ENCODE peak calls at places on chromosomes 12 and 14, in five cellular contexts. One of them, this sample, is unnamed.

GRCh38 chr14:77194706-77195105 is 13.1 kb downstream of the TMEM63C start:
- DNase-seq in B cell: no peak
- DNase-seq in psoas muscle: no peak
- DNase-seq in progenitor cell of endocrine pancreas: no peak
- DNase-seq in BJ: no peak
- DNase-seq in this sample: no peak

GRCh38 chr12:16349132-16349463 is 1.7 kb downstream of the MGST1 start:
- DNase-seq in progenitor cell of endocrine pancreas: no peak
- DNase-seq in B cell: no peak
- DNase-seq in psoas muscle: peak
- DNase-seq in BJ: peak
- DNase-seq in this sample: no peak

GRCh38 chr14:88233915-88234314 is 89.2 kb downstream of the KCNK10 start:
- DNase-seq in B cell: no peak
- DNase-seq in progenitor cell of endocrine pancreas: no peak
- DNase-seq in BJ: no peak
- DNase-seq in psoas muscle: no peak
- DNase-seq in this sample: no peak

GRCh38 chr12:8648598-8649205 is 13.9 kb downstream of the MFAP5 start:
- DNase-seq in BJ: no peak
- DNase-seq in B cell: no peak
- DNase-seq in progenitor cell of endocrine pancreas: no peak
- DNase-seq in psoas muscle: no peak
- DNase-seq in this sample: no peak

GRCh38 chr12:30026621-30027234 is 243.0 kb upstream of the TMTC1 start:
- DNase-seq in progenitor cell of endocrine pancreas: no peak
- DNase-seq in B cell: no peak
- DNase-seq in psoas muscle: no peak
- DNase-seq in BJ: peak
- DNase-seq in this sample: peak

GRCh38 chr12:123478762-123479161 is 20.8 kb downstream of the SNRNP35 start:
- DNase-seq in progenitor cell of endocrine pancreas: no peak
- DNase-seq in BJ: no peak
- DNase-seq in psoas muscle: peak
- DNase-seq in B cell: no peak
- DNase-seq in this sample: no peak

GRCh38 chr12:52825961-52826360 is 8.2 kb downstream of the KRT79 start:
- DNase-seq in progenitor cell of endocrine pancreas: no peak
- DNase-seq in psoas muscle: no peak
- DNase-seq in BJ: no peak
- DNase-seq in B cell: no peak
- DNase-seq in this sample: no peak

GRCh38 chr12:57093412-57094193 is 4.7 kb downstream of the NAB2 start:
- DNase-seq in progenitor cell of endocrine pancreas: peak
- DNase-seq in BJ: no peak
- DNase-seq in B cell: peak
- DNase-seq in psoas muscle: peak
- DNase-seq in this sample: no peak

GRCh38 chr12:75641031-75641780 is 129.8 kb upstream of the KRR1 start:
- DNase-seq in psoas muscle: no peak
- DNase-seq in progenitor cell of endocrine pancreas: no peak
- DNase-seq in BJ: peak
- DNase-seq in B cell: no peak
- DNase-seq in this sample: peak

GRCh38 chr14:91280129-91280528 is 35.6 kb upstream of the GPR68 start:
- DNase-seq in progenitor cell of endocrine pancreas: no peak
- DNase-seq in psoas muscle: no peak
- DNase-seq in BJ: no peak
- DNase-seq in B cell: no peak
- DNase-seq in this sample: no peak

GRCh38 chr14:74846968-74847549 is 28.9 kb downstream of the PROX2 start:
- DNase-seq in psoas muscle: no peak
- DNase-seq in BJ: no peak
- DNase-seq in progenitor cell of endocrine pancreas: no peak
- DNase-seq in B cell: no peak
- DNase-seq in this sample: no peak

GRCh38 chr12:15599266-15600037 is 189.7 kb downstream of the EPS8 start:
- DNase-seq in B cell: no peak
- DNase-seq in psoas muscle: no peak
- DNase-seq in progenitor cell of endocrine pancreas: no peak
- DNase-seq in BJ: no peak
- DNase-seq in this sample: no peak

GRCh38 chr12:52350021-52350620 is 17.2 kb downstream of the KRT85 start:
- DNase-seq in BJ: no peak
- DNase-seq in progenitor cell of endocrine pancreas: no peak
- DNase-seq in psoas muscle: no peak
- DNase-seq in B cell: no peak
- DNase-seq in this sample: no peak

GRCh38 chr12:54437697-54438096 is 18.6 kb upstream of the ITGA5 start:
- DNase-seq in BJ: no peak
- DNase-seq in progenitor cell of endocrine pancreas: no peak
- DNase-seq in B cell: no peak
- DNase-seq in psoas muscle: no peak
- DNase-seq in this sample: no peak

GRCh38 chr12:227286-227915 is 13.4 kb upstream of the SLC6A12 start:
- DNase-seq in BJ: no peak
- DNase-seq in B cell: no peak
- DNase-seq in progenitor cell of endocrine pancreas: no peak
- DNase-seq in psoas muscle: no peak
- DNase-seq in this sample: no peak

GRCh38 chr12:86331012-86331411 is 74.8 kb upstream of the MGAT4C start:
- DNase-seq in B cell: no peak
- DNase-seq in progenitor cell of endocrine pancreas: no peak
- DNase-seq in BJ: no peak
- DNase-seq in psoas muscle: no peak
- DNase-seq in this sample: no peak

GRCh38 chr14:99034711-99035171 is 237.3 kb downstream of the BCL11B start:
- DNase-seq in progenitor cell of endocrine pancreas: no peak
- DNase-seq in psoas muscle: no peak
- DNase-seq in BJ: no peak
- DNase-seq in B cell: no peak
- DNase-seq in this sample: no peak
- TF ChIP-seq CTCF in progenitor cell of endocrine pancreas: no peak
- TF ChIP-seq CTCF in psoas muscle: no peak
- TF ChIP-seq CTCF in BJ: no peak
- TF ChIP-seq CTCF in B cell: no peak
- TF ChIP-seq CTCF in this sample: no peak

GRCh38 chr12:119901670-119902069 is 24.6 kb upstream of the CIT start:
- DNase-seq in BJ: no peak
- DNase-seq in progenitor cell of endocrine pancreas: no peak
- DNase-seq in psoas muscle: no peak
- DNase-seq in B cell: no peak
- DNase-seq in this sample: no peak

GRCh38 chr12:119902084-119902509 is 25.0 kb upstream of the CIT start:
- DNase-seq in progenitor cell of endocrine pancreas: peak
- DNase-seq in B cell: peak
- DNase-seq in psoas muscle: no peak
- DNase-seq in BJ: peak
- DNase-seq in this sample: peak
- TF ChIP-seq CTCF in progenitor cell of endocrine pancreas: peak
- TF ChIP-seq CTCF in B cell: peak
- TF ChIP-seq CTCF in psoas muscle: peak
- TF ChIP-seq CTCF in BJ: peak
- TF ChIP-seq CTCF in this sample: peak

GRCh38 chr12:119642986-119643385 is 24.9 kb upstream of the PRKAB1 start:
- DNase-seq in psoas muscle: no peak
- DNase-seq in progenitor cell of endocrine pancreas: no peak
- DNase-seq in BJ: no peak
- DNase-seq in B cell: no peak
- DNase-seq in this sample: no peak
- TF ChIP-seq CTCF in psoas muscle: peak
- TF ChIP-seq CTCF in progenitor cell of endocrine pancreas: peak
- TF ChIP-seq CTCF in BJ: no peak
- TF ChIP-seq CTCF in B cell: peak
- TF ChIP-seq CTCF in this sample: peak

GRCh38 chr12:39632670-39633069 is 13.1 kb upstream of the ABCD2 start:
- DNase-seq in BJ: no peak
- DNase-seq in psoas muscle: no peak
- DNase-seq in progenitor cell of endocrine pancreas: no peak
- DNase-seq in B cell: no peak
- DNase-seq in this sample: no peak
- TF ChIP-seq CTCF in BJ: no peak
- TF ChIP-seq CTCF in psoas muscle: no peak
- TF ChIP-seq CTCF in progenitor cell of endocrine pancreas: no peak
- TF ChIP-seq CTCF in B cell: no peak
- TF ChIP-seq CTCF in this sample: no peak

GRCh38 chr12:72574138-72574537 is 302.0 kb downstream of the TRHDE start:
- DNase-seq in B cell: no peak
- DNase-seq in BJ: no peak
- DNase-seq in progenitor cell of endocrine pancreas: no peak
- DNase-seq in psoas muscle: no peak
- DNase-seq in this sample: no peak

GRCh38 chr12:72570601-72571000 is 298.4 kb downstream of the TRHDE start:
- DNase-seq in B cell: no peak
- DNase-seq in psoas muscle: no peak
- DNase-seq in BJ: no peak
- DNase-seq in progenitor cell of endocrine pancreas: no peak
- DNase-seq in this sample: no peak
- TF ChIP-seq CTCF in B cell: no peak
- TF ChIP-seq CTCF in psoas muscle: no peak
- TF ChIP-seq CTCF in BJ: no peak
- TF ChIP-seq CTCF in progenitor cell of endocrine pancreas: peak
- TF ChIP-seq CTCF in this sample: peak

GRCh38 chr14:96002511-96002884 is 36.7 kb upstream of the C14orf132 start:
- DNase-seq in BJ: no peak
- DNase-seq in progenitor cell of endocrine pancreas: no peak
- DNase-seq in psoas muscle: no peak
- DNase-seq in B cell: no peak
- DNase-seq in this sample: no peak
- TF ChIP-seq CTCF in BJ: no peak
- TF ChIP-seq CTCF in progenitor cell of endocrine pancreas: no peak
- TF ChIP-seq CTCF in psoas muscle: no peak
- TF ChIP-seq CTCF in B cell: no peak
- TF ChIP-seq CTCF in this sample: no peak

DNA sequence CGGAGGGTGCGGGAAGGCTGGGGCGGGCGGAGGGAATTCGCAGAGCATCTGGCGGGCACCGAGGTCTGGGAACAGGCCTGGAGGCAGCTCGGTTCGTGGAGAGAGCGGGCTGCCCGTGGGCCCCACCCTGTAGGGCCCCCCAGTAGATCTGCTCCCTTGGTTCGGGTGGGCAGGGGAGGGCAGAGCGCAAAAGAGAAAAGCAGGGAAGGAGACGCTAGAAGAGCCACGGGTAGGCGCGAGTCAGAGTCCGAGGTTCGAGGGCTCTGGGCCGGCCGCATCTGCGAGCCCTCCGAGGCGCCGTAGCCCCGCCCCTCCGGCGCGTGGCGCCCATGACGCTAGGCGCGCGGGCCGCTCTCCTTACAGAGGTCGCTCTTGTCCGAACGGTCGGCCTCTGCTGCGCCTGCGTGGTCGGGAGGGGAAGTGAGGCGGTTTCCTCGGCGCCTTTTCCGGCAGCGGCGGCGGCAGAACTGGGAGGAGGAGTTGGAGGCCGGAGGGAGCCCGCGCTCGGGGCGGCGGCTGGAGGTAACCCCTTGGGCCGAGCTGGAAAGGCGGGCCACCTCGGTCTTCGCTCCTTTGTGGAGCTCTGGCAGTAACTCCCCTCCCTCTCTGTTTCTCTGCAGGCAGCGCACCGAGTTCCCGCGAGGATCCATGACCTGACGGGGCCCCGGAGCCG is at the start of gene ARF6:
- DNase-seq in psoas muscle: peak
- DNase-seq in BJ: peak
- DNase-seq in progenitor cell of endocrine pancreas: peak
- DNase-seq in B cell: peak
- DNase-seq in this sample: peak
- TF ChIP-seq CTCF in psoas muscle: no peak
- TF ChIP-seq CTCF in BJ: no peak
- TF ChIP-seq CTCF in progenitor cell of endocrine pancreas: no peak
- TF ChIP-seq CTCF in B cell: no peak
- TF ChIP-seq CTCF in this sample: no peak